ENCODE peak calls at places on chromosomes 4 and X, in eight cellular contexts. H is OCI-LY7, Q is GM23338, G is GM23248, L is PC-3, T is HCT116, S is MM.1S, R is hepatocyte. C is an unnamed sample.

GRCh38 chrX:30748337-30748960 is 95.2 kb downstream of the GK start:
- DNase-seq in H (no peak), G (no peak), R (no peak), L (no peak), Q (peak), T (no peak), S (no peak), C (no peak)

GRCh38 chr4:37827030-37827705 is 682 bp downstream of the PGM2 start:
- DNase-seq in Q (no peak), S (peak), G (peak), T (no peak), H (peak), L (peak), R (peak), C (no peak)

GRCh38 chr4:1813915-1814314 is 20.8 kb downstream of the FGFR3 start:
- DNase-seq in L (no peak), H (no peak), S (no peak), T (no peak), Q (no peak), G (peak), R (no peak), C (no peak)

GRCh38 chr4:25171451-25171850 is 11.2 kb upstream of the SEPSECS start:
- DNase-seq in Q (no peak), G (no peak), S (no peak), T (no peak), L (no peak), H (no peak), R (no peak), C (no peak)

GRCh38 chr4:70721747-70722146 is at the start of gene RUFY3:
- DNase-seq in L (no peak), R (peak), S (no peak), T (no peak), G (peak), H (no peak), Q (peak), C (peak)

GRCh38 chr4:56038763-56039162 is 90.0 kb downstream of the CEP135 start:
- DNase-seq in L (peak), G (no peak), S (no peak), H (no peak), R (no peak), Q (no peak), T (no peak), C (no peak)

GRCh38 chr4:128385683-128386304 is 98.2 kb upstream of the PGRMC2 start:
- DNase-seq in R (no peak), G (peak), L (peak), T (no peak), Q (peak), S (no peak), H (no peak), C (no peak)

GRCh38 chr4:2070421-2071251 is 11.5 kb downstream of the NAT8L start:
- DNase-seq in R (no peak), T (no peak), L (no peak), Q (no peak), S (no peak), H (no peak), G (no peak), C (no peak)

GRCh38 chrX:72301781-72302180 is 3.9 kb downstream of the CITED1 start:
- DNase-seq in Q (no peak), S (no peak), L (no peak), T (no peak), R (no peak), H (no peak), G (no peak), C (no peak)

GRCh38 chrX:119226431-119226830 is 9.7 kb upstream of the PGRMC1 start:
- DNase-seq in H (no peak), G (no peak), L (no peak), S (no peak), R (no peak), Q (no peak), T (no peak), C (no peak)

GRCh38 chr4:137299281-137299680 is 233.0 kb downstream of the PCDH18 start:
- DNase-seq in H (no peak), Q (no peak), G (no peak), T (no peak), L (no peak), R (no peak), S (no peak), C (peak)

GRCh38 chrX:112834016-112834855 is 6.4 kb downstream of the AMOT start:
- DNase-seq in T (no peak), Q (no peak), S (no peak), H (no peak), R (peak), L (no peak), G (peak), C (peak)

GRCh38 chrX:68292471-68292870 is 140.8 kb downstream of the OPHN1 start:
- DNase-seq in R (no peak), Q (no peak), L (peak), T (no peak), S (no peak), H (no peak), G (peak), C (no peak)
- TF ChIP-seq EZH2phosphoT487 in R (no peak), Q (no peak), L (no peak), T (no peak), S (no peak), H (no peak), G (no peak), C (no peak)

DNA sequence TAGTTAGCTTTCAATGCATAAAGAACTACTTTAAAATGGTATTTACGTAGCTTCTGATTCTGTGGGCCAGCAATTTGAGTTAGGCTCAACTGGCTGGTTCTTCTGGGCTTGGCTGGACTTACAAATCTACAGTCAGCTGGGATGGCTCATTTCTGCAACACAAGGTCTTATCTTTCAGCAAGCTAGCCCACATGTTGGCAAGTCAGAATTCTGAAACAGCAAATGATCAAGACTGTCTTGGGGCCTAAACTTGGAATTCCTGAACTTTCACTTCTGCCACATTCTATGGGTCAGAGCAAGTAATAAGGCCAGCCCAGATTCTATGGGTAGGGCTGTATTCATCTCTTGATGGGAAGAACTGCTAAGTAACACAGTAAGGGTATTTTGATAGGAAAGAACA is 522.4 kb downstream of the IQCM start:
- DNase-seq in T (no peak), R (no peak), L (no peak), G (no peak), S (no peak), Q (no peak), H (no peak), C (no peak)
- TF ChIP-seq EZH2phosphoT487 in T (no peak), R (no peak), L (no peak), G (no peak), S (no peak), Q (no peak), H (no peak), C (no peak)

DNA sequence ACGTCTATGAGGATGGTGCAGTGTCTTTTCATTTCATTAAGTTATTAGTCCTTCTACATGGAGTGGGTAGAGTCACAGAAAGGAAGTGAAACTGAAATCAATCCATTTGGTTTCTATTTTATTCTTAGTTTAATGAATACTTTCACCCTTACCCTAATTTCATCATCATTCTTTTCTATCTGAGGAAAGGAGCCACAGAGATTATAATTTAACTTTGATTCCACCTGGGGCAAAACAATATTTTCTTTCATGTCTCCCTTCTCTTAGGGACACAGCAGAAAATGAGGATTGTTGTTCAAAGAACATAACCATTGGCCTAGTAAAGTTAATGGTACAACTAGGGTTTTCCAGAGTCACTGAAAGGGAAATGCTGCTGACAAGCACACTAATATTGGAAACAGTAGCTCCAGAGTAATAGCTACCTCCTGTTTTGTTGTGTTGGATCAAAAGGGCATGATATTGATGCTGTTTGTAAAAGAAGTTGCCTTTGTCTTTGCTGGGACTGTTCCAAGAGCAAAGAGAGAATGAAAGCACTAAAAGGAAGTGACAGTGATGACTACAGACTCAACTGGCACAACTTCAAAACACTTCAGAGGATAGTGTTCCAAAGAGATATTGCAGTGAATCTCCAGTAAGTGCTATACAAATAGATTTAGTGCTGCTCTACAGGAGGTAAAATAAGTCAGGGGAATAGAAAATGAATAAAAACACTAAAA is 247.1 kb upstream of the PITX2 start:
- DNase-seq in S (peak), Q (no peak), G (peak), L (no peak), R (no peak), T (peak), H (no peak), C (no peak)
- TF ChIP-seq EZH2phosphoT487 in S (no peak), Q (no peak), G (no peak), L (no peak), R (no peak), T (no peak), H (no peak), C (no peak)

GRCh38 chr4:41158274-41158673 is 56.1 kb downstream of the APBB2 start:
- DNase-seq in T (no peak), R (no peak), L (no peak), Q (no peak), S (no peak), H (no peak), G (no peak), C (no peak)

GRCh38 chr4:41160856-41161255 is 53.5 kb downstream of the APBB2 start:
- DNase-seq in H (no peak), G (peak), L (peak), T (peak), Q (no peak), R (no peak), S (no peak), C (no peak)

GRCh38 chr4:41158756-41159155 is 55.6 kb downstream of the APBB2 start:
- DNase-seq in S (no peak), R (no peak), L (no peak), H (no peak), T (no peak), Q (no peak), G (no peak), C (no peak)

GRCh38 chr4:41161355-41161754 is 53.0 kb downstream of the APBB2 start:
- DNase-seq in T (no peak), H (no peak), S (no peak), L (no peak), G (no peak), R (no peak), Q (no peak), C (no peak)

DNA sequence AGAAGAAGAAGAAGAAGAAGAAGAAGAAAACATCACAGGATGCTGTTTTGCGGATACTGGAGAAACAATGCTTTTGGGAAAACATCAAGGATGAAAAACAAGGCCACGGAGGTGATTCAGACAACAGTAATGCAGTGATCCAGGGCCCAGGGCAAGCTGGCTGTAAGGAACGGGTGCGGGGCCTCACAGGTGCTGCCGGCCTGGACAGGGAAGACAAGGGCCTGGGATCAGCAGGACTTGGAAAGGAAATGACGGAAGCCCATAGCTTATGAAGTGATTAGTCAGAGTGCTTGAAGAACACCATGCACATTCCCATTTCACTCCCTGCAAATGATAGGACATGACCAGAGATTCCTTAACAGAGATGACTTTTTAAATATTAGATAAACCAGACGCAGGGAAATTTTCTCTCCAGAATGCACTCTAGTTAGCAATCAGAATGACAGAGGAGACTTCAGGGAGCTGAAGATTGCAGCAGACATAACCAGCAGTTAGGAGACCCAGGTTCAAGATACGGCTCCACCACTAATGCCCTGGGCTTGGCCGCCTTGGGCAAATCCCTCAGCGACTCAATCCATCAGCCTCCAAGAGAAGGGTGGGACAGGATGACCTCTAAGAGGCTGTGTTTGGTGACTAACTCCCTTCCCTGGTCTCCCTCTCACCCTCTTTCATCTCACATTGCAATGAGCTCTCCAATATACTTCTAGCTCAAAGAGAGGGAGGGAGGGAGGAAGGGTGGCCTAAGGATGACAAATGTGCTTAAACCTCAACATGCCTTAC is 54.1 kb downstream of the APBB2 start:
- DNase-seq in S (no peak), G (peak), H (no peak), R (peak), L (peak), T (peak), Q (no peak), C (no peak)
- TF ChIP-seq EZH2phosphoT487 in S (no peak), G (no peak), H (no peak), R (no peak), L (no peak), T (no peak), Q (no peak), C (no peak)

DNA sequence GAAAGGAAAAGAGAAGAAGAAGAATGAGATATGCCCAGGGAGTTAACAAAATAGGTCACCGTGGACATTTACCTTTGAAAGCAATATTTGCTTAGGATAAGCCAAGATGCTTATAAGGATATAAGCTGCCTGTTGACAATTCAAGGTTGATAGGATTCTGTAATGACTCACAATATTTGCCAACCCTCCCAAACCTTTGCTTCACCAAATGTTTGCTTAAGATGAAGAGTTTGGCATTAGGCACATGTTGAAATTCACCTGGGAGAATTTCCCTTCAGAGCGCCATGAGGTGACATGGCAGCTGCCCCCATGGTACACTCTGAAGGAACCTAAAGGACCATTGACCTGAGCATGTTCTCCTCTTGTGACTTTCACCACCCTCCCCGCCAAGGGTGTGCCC is 4.6 kb downstream of the PALLD start:
- DNase-seq in H (no peak), L (peak), G (no peak), Q (no peak), R (no peak), T (no peak), S (no peak), C (no peak)
- TF ChIP-seq EZH2phosphoT487 in H (no peak), L (no peak), G (no peak), Q (no peak), R (no peak), T (no peak), S (no peak), C (no peak)

GRCh38 chr4:103008875-103009729 is 10.4 kb downstream of the SLC9B1 start:
- DNase-seq in H (peak), G (peak), L (peak), T (peak), R (peak), S (peak), Q (peak), C (peak)
- TF ChIP-seq EZH2phosphoT487 in H (no peak), G (no peak), L (no peak), T (no peak), R (no peak), S (no peak), Q (no peak), C (no peak)

GRCh38 chr4:20723463-20723862 is 23.2 kb downstream of the PACRGL start:
- DNase-seq in L (no peak), S (no peak), R (no peak), H (no peak), Q (no peak), G (no peak), T (no peak), C (peak)

GRCh38 chr4:20724915-20725314 is 24.7 kb downstream of the PACRGL start:
- DNase-seq in Q (no peak), T (no peak), R (no peak), G (no peak), H (no peak), L (no peak), S (no peak), C (no peak)

DNA sequence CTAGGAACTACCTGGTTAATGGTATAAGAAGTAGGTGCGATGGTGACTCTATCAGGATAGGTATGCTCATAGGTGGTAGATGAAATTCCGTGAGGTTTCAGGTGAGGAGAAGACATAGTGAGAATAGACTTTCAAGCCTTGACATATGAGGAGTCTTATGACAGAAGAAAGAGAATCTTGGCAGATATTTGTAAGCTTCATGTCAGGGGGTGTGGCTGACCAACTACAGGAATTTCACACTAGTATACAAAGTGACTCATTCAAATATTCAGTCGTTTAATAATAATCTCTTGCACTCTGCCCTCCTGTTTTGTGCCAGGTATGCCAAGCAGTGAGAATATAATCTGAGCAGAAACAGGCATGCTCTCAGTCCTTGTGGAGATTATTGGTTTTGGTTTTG is 22.8 kb downstream of the PACRGL start:
- DNase-seq in G (peak), T (no peak), H (no peak), L (peak), S (no peak), R (no peak), Q (no peak), C (no peak)
- TF ChIP-seq EZH2phosphoT487 in G (no peak), T (no peak), H (no peak), L (no peak), S (no peak), R (no peak), Q (no peak), C (no peak)

GRCh38 chr4:156790866-156791265 is 180.7 kb downstream of the PDGFC start:
- DNase-seq in Q (peak), G (peak), S (no peak), H (no peak), R (no peak), L (peak), T (no peak), C (peak)
- TF ChIP-seq EZH2phosphoT487 in Q (no peak), G (no peak), S (no peak), H (no peak), R (no peak), L (no peak), T (no peak), C (no peak)

GRCh38 chr4:107255596-107255995 is 219.5 kb upstream of the DKK2 start:
- DNase-seq in G (no peak), R (no peak), Q (no peak), L (no peak), S (no peak), T (no peak), H (no peak), C (no peak)

GRCh38 chr4:107253579-107254068 is 217.5 kb upstream of the DKK2 start:
- DNase-seq in H (no peak), Q (no peak), T (no peak), G (no peak), S (no peak), L (no peak), R (no peak), C (no peak)

GRCh38 chr4:107255114-107255513 is 219.0 kb upstream of the DKK2 start:
- DNase-seq in T (no peak), L (no peak), R (no peak), S (no peak), H (no peak), G (peak), Q (no peak), C (no peak)

GRCh38 chr4:107253090-107253489 is 217.0 kb upstream of the DKK2 start:
- DNase-seq in G (no peak), L (no peak), Q (no peak), H (no peak), S (no peak), R (no peak), T (no peak), C (no peak)

DNA sequence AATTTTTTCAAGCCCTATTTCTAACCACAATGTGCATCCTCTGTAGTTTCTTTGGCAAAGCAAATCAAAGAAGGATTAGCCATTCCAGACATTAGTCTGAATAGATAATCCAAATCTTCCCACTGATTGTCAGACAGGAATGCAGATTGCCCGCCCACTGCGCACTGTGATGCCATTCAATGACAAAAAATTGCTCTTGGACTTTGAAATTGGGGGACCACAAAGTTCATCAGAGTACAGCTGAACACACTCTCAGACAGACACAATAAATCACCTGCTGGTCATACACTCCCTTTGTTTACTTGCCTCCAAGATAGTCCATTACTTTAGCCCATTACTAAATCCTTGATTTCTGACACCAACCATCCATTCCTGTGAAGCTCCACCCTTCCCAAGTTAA is 216.5 kb upstream of the DKK2 start:
- DNase-seq in H (no peak), G (no peak), T (no peak), R (no peak), Q (no peak), S (no peak), L (no peak), C (peak)
- TF ChIP-seq EZH2phosphoT487 in H (no peak), G (no peak), T (no peak), R (no peak), Q (no peak), S (no peak), L (no peak), C (no peak)

DNA sequence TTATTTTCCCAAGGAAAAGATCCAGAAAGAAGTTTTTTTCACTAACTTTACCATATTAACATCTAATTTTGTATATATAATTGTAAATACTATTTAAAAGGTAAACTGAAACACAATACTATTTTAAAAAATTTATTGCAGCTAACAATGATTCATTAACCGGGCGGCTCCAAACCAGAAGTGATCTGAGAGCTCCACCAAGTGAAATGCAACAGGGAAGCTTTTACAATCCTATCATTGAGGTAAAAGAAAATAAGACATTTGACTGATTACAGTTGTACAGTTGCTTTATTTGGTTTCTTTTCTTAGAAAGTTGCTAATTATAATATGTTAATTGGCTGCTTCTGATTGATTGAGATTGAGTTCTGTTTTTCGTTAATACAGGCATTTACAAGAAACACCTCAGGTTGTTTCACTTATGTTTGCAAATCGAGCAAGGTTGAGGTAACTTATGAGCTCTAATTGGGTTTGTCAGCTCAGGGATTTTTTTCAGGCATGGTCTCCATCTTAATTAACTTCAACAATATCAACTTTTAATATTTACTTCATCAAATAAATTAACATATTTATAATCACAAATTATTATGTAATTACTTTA is 220.2 kb upstream of the UGT8 start:
- DNase-seq in H (no peak), G (peak), L (peak), Q (no peak), S (no peak), R (peak), T (no peak), C (no peak)
- TF ChIP-seq EZH2phosphoT487 in H (no peak), G (no peak), L (no peak), Q (no peak), S (no peak), R (no peak), T (no peak), C (no peak)

C was measured in neural progenitor cell.